ENCODE peak calls at places on chromosomes 6 and 20, in seven cellular contexts. B is GF-D8, N is Kasumi-1, G is choroid plexus epithelial cell, U is GM04504, W is T-cell, Y is PC-3. A is an unnamed sample.

GRCh38 chr6:18835976-18836375 is 448.8 kb downstream of the RNF144B start:
- DNase-seq in Y (peak; percentile 32), U (no peak), W (no peak), N (no peak), B (no peak), G (no peak), A (no peak)

GRCh38 chr6:33860706-33861474 is 57.1 kb upstream of the MLN start:
- DNase-seq in W (peak; percentile 45), Y (peak; percentile 9), U (peak; percentile 32), N (peak; percentile 37), G (peak; percentile 64), B (no peak), A (no peak)

GRCh38 chr20:8335059-8335458 is 203.0 kb downstream of the PLCB1 start:
- DNase-seq in W (no peak), G (no peak), Y (no peak), B (no peak), U (no peak), N (no peak), A (no peak)

GRCh38 chr6:139753198-139753861 is 378.9 kb upstream of the CITED2 start:
- DNase-seq in G (peak; percentile 84), U (no peak), Y (no peak), W (no peak), B (no peak), N (no peak), A (peak; percentile 71)

GRCh38 chr20:4067600-4068261 is 52.4 kb upstream of the RNF24 start:
- DNase-seq in G (peak; percentile 65), U (no peak), B (peak; percentile 56), N (peak; percentile 42), W (no peak), Y (peak; percentile 88), A (peak; percentile 88)

GRCh38 chr6:107601406-107601805 is 111.5 kb downstream of the SOBP start:
- DNase-seq in B (no peak), Y (no peak), U (no peak), W (no peak), G (no peak), N (no peak), A (no peak)

GRCh38 chr6:11950109-11950508 is 62.0 kb upstream of the HIVEP1 start:
- DNase-seq in W (no peak), U (no peak), G (no peak), Y (no peak), B (no peak), N (no peak), A (no peak)

GRCh38 chr6:90266845-90267621 is 29.6 kb downstream of the BACH2 start:
- DNase-seq in B (no peak), U (no peak), G (no peak), W (no peak), Y (peak; percentile 7), N (no peak), A (no peak)

GRCh38 chr20:17969276-17969883 is 562 bp downstream of the MGME1 start:
- DNase-seq in W (no peak), N (peak; percentile 61), U (no peak), Y (peak; percentile 51), B (no peak), G (peak; percentile 35), A (peak; percentile 51)

GRCh38 chr6:170158296-170159039 is 132.4 kb downstream of the DLL1 start:
- DNase-seq in Y (no peak), B (no peak), N (no peak), W (no peak), U (no peak), G (no peak), A (no peak)